ENCODE peak calls at places on chromosomes 3 and 15, in four cellular contexts. Y is transverse colon; E is CD8-positive, alpha-beta T cell; X is stimulated activated CD8-positive, alpha-beta memory T cell treated with anti-CD3 and anti-CD28 coated beads, Interleukin-7, amount 100 ng/mL, for 48 hours. I is an unnamed sample.
A peak's percentile ranks its signal among the peaks of the same experiment; 100 is the strongest.

GRCh38 chr15:64426845-64427465 is 33.4 kb upstream of the ZNF609 start:
- DNase-seq in Y (no peak), E (no peak), X (no peak), I (no peak)

GRCh38 chr3:25174251-25174650 is 253.8 kb upstream of the RARB start:
- DNase-seq in Y (no peak), E (no peak), X (no peak), I (no peak)

GRCh38 chr15:69979269-69979668 is 118.4 kb downstream of the TLE3 start:
- DNase-seq in Y (peak; percentile 54), E (no peak), X (no peak), I (peak; percentile 40)

GRCh38 chr15:59119625-59120024 is 14.7 kb downstream of the CCNB2 start:
- DNase-seq in Y (no peak), E (no peak), X (no peak), I (no peak)

GRCh38 chr15:28101201-28101600 is 2.1 kb upstream of the OCA2 start:
- DNase-seq in Y (no peak), E (no peak), X (no peak), I (no peak)

GRCh38 chr15:74336061-74337005 is 31.1 kb downstream of the CYP11A1 start:
- DNase-seq in Y (no peak), E (no peak), X (no peak), I (no peak)

GRCh38 chr15:92958105-92958504 is 58.0 kb downstream of the CHD2 start:
- DNase-seq in Y (no peak), E (no peak), X (peak; percentile 7), I (no peak)

GRCh38 chr3:139758654-139759291 is 81.0 kb upstream of the NMNAT3 start:
- DNase-seq in Y (no peak), E (no peak), X (no peak), I (no peak)

GRCh38 chr15:98812711-98813441 is 164.5 kb downstream of the IGF1R start:
- DNase-seq in Y (no peak), E (no peak), X (no peak), I (no peak)

GRCh38 chr3:53649816-53650215 is 155.4 kb downstream of the CACNA1D start:
- DNase-seq in Y (no peak), E (no peak), X (no peak), I (no peak)

GRCh38 chr3:16174976-16175901 is 759 bp downstream of the GALNT15 start:
- DNase-seq in Y (no peak), E (no peak), X (no peak), I (no peak)

GRCh38 chr3:159170436-159171003 is 368.7 kb downstream of the MFSD1 start:
- DNase-seq in Y (no peak), E (no peak), X (no peak), I (no peak)

GRCh38 chr3:64489361-64490044 is 198.3 kb downstream of the ADAMTS9 start:
- DNase-seq in Y (peak; percentile 54), E (no peak), X (no peak), I (peak; percentile 33)

GRCh38 chr15:43887901-43888300 is 61.1 kb downstream of the WDR76 start:
- DNase-seq in Y (no peak), E (no peak), X (no peak), I (no peak)

GRCh38 chr3:127788436-127788835 is 33.9 kb downstream of the MGLL start:
- DNase-seq in Y (no peak), E (no peak), X (no peak), I (no peak)

GRCh38 chr3:51610708-51611107 is 60.3 kb upstream of the TEX264 start:
- DNase-seq in Y (no peak), E (no peak), X (no peak), I (no peak)

GRCh38 chr3:163890661-163891060 is 1187.6 kb downstream of the SI start:
- DNase-seq in Y (no peak), E (no peak), X (no peak), I (no peak)

GRCh38 chr15:86183765-86184491 is 104.3 kb downstream of the AGBL1 start:
- DNase-seq in Y (no peak), E (no peak), X (no peak), I (no peak)

GRCh38 chr3:8239718-8240698 is 261.6 kb upstream of the LMCD1 start:
- DNase-seq in Y (peak; percentile 9), E (no peak), X (no peak), I (peak; percentile 15)

GRCh38 chr3:126035362-126036050 is 48.4 kb downstream of the SLC41A3 start:
- DNase-seq in Y (no peak), E (no peak), X (no peak), I (no peak)

GRCh38 chr15:92745845-92746271 is 90.3 kb upstream of the FAM174B start:
- DNase-seq in Y (no peak), E (no peak), X (no peak), I (no peak)

GRCh38 chr3:42152193-42152592 is 61.0 kb downstream of the TRAK1 start:
- DNase-seq in Y (no peak), E (no peak), X (no peak), I (no peak)

GRCh38 chr3:83248454-83248853 is 1487.0 kb upstream of the GBE1 start:
- DNase-seq in Y (no peak), E (no peak), X (no peak), I (no peak)

GRCh38 chr3:153595186-153595815 is 433.3 kb downstream of the RAP2B start:
- DNase-seq in Y (no peak), E (no peak), X (no peak), I (no peak)

GRCh38 chr3:141330235-141330634 is 38.1 kb upstream of the ZBTB38 start:
- DNase-seq in Y (no peak), E (no peak), X (no peak), I (no peak)

GRCh38 chr15:88038261-88038660 is 218.3 kb downstream of the NTRK3 start:
- DNase-seq in Y (no peak), E (no peak), X (no peak), I (no peak)

GRCh38 chr3:126955004-126955790 is 27.7 kb upstream of the PLXNA1 start:
- DNase-seq in Y (no peak), E (no peak), X (no peak), I (no peak)

GRCh38 chr15:25710184-25710583 is 152.9 kb downstream of the ATP10A start:
- DNase-seq in Y (peak; percentile 15), E (peak; percentile 32), X (peak; percentile 4), I (no peak)

GRCh38 chr3:124362418-124362817 is 367.8 kb upstream of the UMPS start:
- DNase-seq in Y (no peak), E (no peak), X (no peak), I (no peak)

GRCh38 chr3:79337798-79338197 is 430.0 kb downstream of the ROBO1 start:
- DNase-seq in Y (no peak), E (no peak), X (no peak), I (no peak)

GRCh38 chr3:109532257-109533216 is 195.2 kb upstream of the DPPA4 start:
- DNase-seq in Y (peak; percentile 39), E (no peak), X (no peak), I (no peak)

GRCh38 chr3:99895706-99896441 is 78.2 kb downstream of the CMSS1 start:
- DNase-seq in Y (no peak), E (no peak), X (no peak), I (no peak)

GRCh38 chr3:136546718-136547117 is 205.5 kb downstream of the STAG1 start:
- DNase-seq in Y (no peak), E (no peak), X (no peak), I (no peak)

GRCh38 chr3:101898752-101899169 is 49.4 kb downstream of the NFKBIZ start:
- DNase-seq in Y (no peak), E (no peak), X (no peak), I (no peak)

GRCh38 chr3:50121416-50122032 is 32.8 kb downstream of the RBM5 start:
- DNase-seq in Y (peak; percentile 81), E (peak; percentile 54), X (peak; percentile 22), I (peak; percentile 84)

GRCh38 chr3:26799679-26800317 is 177.2 kb downstream of the LRRC3B start:
- DNase-seq in Y (no peak), E (no peak), X (no peak), I (no peak)

GRCh38 chr3:98811048-98811447 is 47.9 kb downstream of the ST3GAL6 start:
- DNase-seq in Y (no peak), E (no peak), X (no peak), I (no peak)

I was measured in left colon.